ENCODE peak calls at places on chromosomes 7 and 10, in six cellular contexts. W is esophagus squamous epithelium, O is Peyer's patch, Z is ovary, B is H1, S is thyroid gland. E is an unnamed sample.

GRCh38 chr10:113539789-113540188 is 13.1 kb upstream of the HABP2 start:
- DNase-seq in Z (no peak), W (no peak), B (no peak), S (no peak), O (no peak), E (no peak)

GRCh38 chr10:70843776-70844489 is 28.2 kb downstream of the SGPL1 start:
- DNase-seq in Z (no peak), O (no peak), B (no peak), S (no peak), W (no peak), E (no peak)

GRCh38 chr7:108525985-108526767 is at the start of gene PNPLA8:
- DNase-seq in B (peak; percentile 97), Z (peak; percentile 100), O (peak; percentile 100), W (peak; percentile 99), S (peak; percentile 100), E (peak; percentile 100)

GRCh38 chr7:2941201-2941859 is 97.2 kb upstream of the GNA12 start:
- DNase-seq in O (no peak), W (no peak), B (no peak), S (no peak), Z (no peak), E (no peak)

GRCh38 chr10:70693619-70694286 is 21.4 kb downstream of the ADAMTS14 start:
- DNase-seq in B (no peak), S (peak; percentile 8), Z (no peak), W (no peak), O (no peak), E (no peak)

GRCh38 chr7:50921114-50921513 is 138.4 kb upstream of the GRB10 start:
- DNase-seq in O (no peak), S (no peak), Z (no peak), W (no peak), B (no peak), E (no peak)

GRCh38 chr7:74525881-74526280 is 72.2 kb downstream of the GTF2IRD1 start:
- DNase-seq in Z (no peak), B (peak; percentile 27), O (no peak), S (no peak), W (no peak), E (peak; percentile 73)

GRCh38 chr7:159142204-159142603 is 2.5 kb downstream of the VIPR2 start:
- DNase-seq in W (no peak), Z (no peak), S (no peak), B (no peak), O (no peak), E (no peak)

GRCh38 chr10:12322583-12323131 is 26.7 kb upstream of the CAMK1D start:
- DNase-seq in W (no peak), B (no peak), O (no peak), S (no peak), Z (no peak), E (peak; percentile 55)

GRCh38 chr7:112782498-112782897 is 7.7 kb downstream of the TMEM168 start:
- DNase-seq in B (no peak), Z (no peak), O (no peak), S (no peak), W (no peak), E (no peak)

GRCh38 chr10:48658243-48658888 is 26.3 kb upstream of the WDFY4 start:
- DNase-seq in W (peak; percentile 24), S (peak; percentile 79), Z (peak; percentile 64), B (peak; percentile 49), O (peak; percentile 79), E (peak; percentile 50)

GRCh38 chr10:128158024-128158795 is 32.0 kb upstream of the MKI67 start:
- DNase-seq in S (no peak), Z (no peak), O (no peak), B (no peak), W (no peak), E (no peak)

GRCh38 chr10:58280982-58281752 is 12.2 kb downstream of the CISD1 start:
- DNase-seq in O (no peak), S (no peak), B (no peak), Z (no peak), W (no peak), E (no peak)

GRCh38 chr7:95867309-95867708 is 95.0 kb downstream of the DYNC1I1 start:
- DNase-seq in O (no peak), Z (no peak), S (no peak), B (no peak), W (no peak), E (no peak)

GRCh38 chr7:80124870-80125269 is 9.8 kb upstream of the GNAI1 start:
- DNase-seq in O (no peak), S (no peak), W (no peak), Z (no peak), B (no peak), E (no peak)

GRCh38 chr7:112414855-112415490 is 35.3 kb upstream of the IFRD1 start:
- DNase-seq in O (no peak), B (no peak), W (no peak), Z (no peak), S (no peak), E (no peak)

GRCh38 chr7:474605-475424 is 44.8 kb downstream of the PDGFA start:
- DNase-seq in W (no peak), B (no peak), O (no peak), S (no peak), Z (no peak), E (no peak)

GRCh38 chr7:79912213-79912633 is 222.4 kb upstream of the GNAI1 start:
- DNase-seq in W (no peak), B (no peak), O (no peak), Z (no peak), S (no peak), E (no peak)

GRCh38 chr10:11249134-11249533 is 231.5 kb downstream of the CELF2 start:
- DNase-seq in S (no peak), B (no peak), Z (no peak), W (no peak), O (no peak), E (no peak)

GRCh38 chr10:83142074-83142563 is 997.2 kb upstream of the GHITM start:
- DNase-seq in O (no peak), Z (no peak), B (no peak), W (no peak), S (no peak), E (no peak)

GRCh38 chr7:30451539-30452277 is 26.9 kb downstream of the NOD1 start:
- DNase-seq in O (no peak), Z (no peak), B (no peak), W (no peak), S (peak; percentile 21), E (no peak)

GRCh38 chr10:30413996-30414576 is 19.9 kb upstream of the MAP3K8 start:
- DNase-seq in B (no peak), S (peak; percentile 8), Z (peak; percentile 45), W (no peak), O (no peak), E (peak; percentile 56)

DNA sequence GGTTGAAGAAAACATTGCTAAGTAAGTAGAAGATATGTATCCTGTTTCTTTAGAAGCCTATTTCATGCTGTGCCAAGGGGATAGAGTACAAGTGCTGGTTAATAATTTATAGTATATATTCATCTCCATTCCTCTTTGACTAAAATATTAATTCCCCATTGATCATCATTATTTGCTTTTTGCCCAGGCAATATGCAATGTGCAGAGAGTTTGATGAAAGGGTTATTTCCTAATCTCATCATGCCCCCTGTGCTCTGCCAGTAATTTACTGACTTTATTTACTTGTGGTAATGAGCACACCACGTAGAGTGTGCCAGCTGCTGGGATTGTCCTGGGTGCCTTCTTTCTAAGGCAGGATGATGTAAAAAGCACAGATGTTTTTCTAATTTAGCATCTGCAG is 180.9 kb downstream of the REEP3 start:
- DNase-seq in Z (no peak), S (no peak), O (no peak), B (no peak), W (no peak), E (no peak)
- H3K4me1 ChIP-seq in Z (peaks cover 3% of the 10 kb centered on the region), S (peaks cover 31% of the 10 kb centered on the region), O (no peaks in the 10 kb centered on the region), B (no peaks in the 10 kb centered on the region), W (no peaks in the 10 kb centered on the region), E (peaks cover 13% of the 10 kb centered on the region)

GRCh38 chr10:18681971-18682403 is 22.8 kb downstream of the ARL5B start:
- DNase-seq in O (no peak), Z (no peak), B (no peak), W (no peak), S (no peak), E (no peak)
- TF ChIP-seq POLR2A in O (no peak), Z (no peak), B (no peak), W (no peak), S (no peak), E (no peak)

GRCh38 chr10:88873757-88874156 is 6.3 kb upstream of the STAMBPL1 start:
- DNase-seq in S (no peak), O (no peak), Z (no peak), W (no peak), B (no peak), E (no peak)
- H3K4me1 ChIP-seq in S (no peaks in the 10 kb centered on the region), O (no peaks in the 10 kb centered on the region), Z (no peaks in the 10 kb centered on the region), W (no peaks in the 10 kb centered on the region), B (no peaks in the 10 kb centered on the region), E (no peaks in the 10 kb centered on the region)

DNA sequence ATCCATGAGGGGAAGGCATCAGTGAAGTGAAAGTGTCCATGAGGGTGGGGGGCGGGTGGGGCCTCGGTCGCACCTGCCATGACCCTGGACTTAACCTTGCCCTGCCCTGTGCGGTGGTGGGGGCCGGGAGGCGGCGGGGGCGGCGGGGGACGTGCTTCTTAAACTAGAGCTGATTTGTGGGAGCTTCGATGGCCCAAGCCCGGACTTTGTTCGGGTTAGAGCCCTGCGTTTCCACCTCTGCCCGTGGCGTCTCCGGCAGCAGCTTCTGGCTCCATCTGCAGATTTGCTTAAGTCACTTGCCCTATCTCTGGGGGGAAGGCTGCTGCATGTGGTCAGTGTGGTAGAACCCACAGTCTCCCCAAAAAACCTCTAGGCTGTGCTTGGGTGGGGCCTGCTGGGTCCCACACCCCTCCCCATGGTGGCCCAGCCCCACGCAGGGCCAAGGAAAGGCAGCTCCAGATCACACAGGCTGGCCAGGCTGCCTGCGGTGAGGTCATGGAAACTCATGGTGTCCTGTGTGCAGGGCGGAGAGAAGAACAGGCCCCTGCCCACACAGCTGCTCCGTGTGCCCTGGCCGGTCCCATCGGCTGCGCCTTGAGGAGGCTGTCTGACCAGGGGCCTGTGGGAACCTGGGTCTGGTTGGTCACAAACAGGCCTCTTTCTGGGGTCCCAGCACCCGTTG is 93.2 kb downstream of the INPP5A start:
- DNase-seq in Z (peak; percentile 77), B (no peak), W (no peak), S (no peak), O (no peak), E (no peak)
- TF ChIP-seq POLR2A in Z (no peak), B (no peak), W (no peak), S (no peak), O (no peak), E (no peak)

GRCh38 chr7:128358233-128358632 is 3.3 kb downstream of the PRRT4 start:
- DNase-seq in S (no peak), W (no peak), Z (no peak), O (no peak), B (no peak), E (no peak)
- H3K4me1 ChIP-seq in S (peaks cover 11% of the 10 kb centered on the region), W (peaks cover 16% of the 10 kb centered on the region), Z (peaks cover 1% of the 10 kb centered on the region), O (peaks cover 10% of the 10 kb centered on the region), B (peaks cover 5% of the 10 kb centered on the region), E (no peaks in the 10 kb centered on the region)

E was measured in prostate gland.